ENCODE peak calls at places on chromosomes 11 and 22, in four cellular contexts. T, L, O and W are unnamed samples.

GRCh38 chr11:83284501-83285051 is 1.6 kb downstream of the CCDC90B start:
- DNase-seq in T (no peak), L (no peak), O (no peak), W (no peak)

GRCh38 chr11:67468056-67468455 is 995 bp downstream of the TMEM134 start:
- DNase-seq in T (no peak), L (peak), O (peak), W (no peak)

GRCh38 chr11:12263141-12263693 is 114.2 kb upstream of the PARVA start:
- DNase-seq in T (no peak), L (no peak), O (no peak), W (no peak)

GRCh38 chr11:110897035-110897434 is 184.8 kb upstream of the ARHGAP20 start:
- DNase-seq in T (no peak), L (no peak), O (no peak), W (no peak)

GRCh38 chr22:46662226-46662625 is 42.0 kb downstream of the GRAMD4 start:
- DNase-seq in T (no peak), L (no peak), O (no peak), W (no peak)

GRCh38 chr11:15127341-15127740 is 12.6 kb downstream of the INSC start:
- DNase-seq in T (no peak), L (no peak), O (no peak), W (no peak)

GRCh38 chr22:28948404-28948803 is 65.0 kb downstream of the ZNRF3 start:
- DNase-seq in T (no peak), L (no peak), O (no peak), W (no peak)

GRCh38 chr11:78731008-78731407 is 156.3 kb upstream of the NARS2 start:
- DNase-seq in T (no peak), L (no peak), O (no peak), W (no peak)

GRCh38 chr11:130383363-130384168 is 44.8 kb downstream of the ADAMTS8 start:
- DNase-seq in T (peak), L (no peak), O (no peak), W (no peak)

GRCh38 chr22:38205261-38206128 is 3.7 kb downstream of the MAFF start:
- DNase-seq in T (no peak), L (peak), O (no peak), W (no peak)

GRCh38 chr11:28713850-28714249 is 605.7 kb downstream of the METTL15 start:
- DNase-seq in T (no peak), L (no peak), O (no peak), W (no peak)

GRCh38 chr22:37930952-37931440 is 22.4 kb downstream of the C22orf23 start:
- DNase-seq in T (no peak), L (no peak), O (no peak), W (no peak)

GRCh38 chr11:66012946-66013761 is 1.3 kb downstream of the CST6 start:
- DNase-seq in T (no peak), L (no peak), O (no peak), W (no peak)

GRCh38 chr11:14308114-14308896 is 50.7 kb downstream of the RRAS2 start:
- DNase-seq in T (no peak), L (no peak), O (peak), W (no peak)

GRCh38 chr22:41411021-41411851 is 29.5 kb downstream of the TEF start:
- DNase-seq in T (no peak), L (no peak), O (no peak), W (no peak)

GRCh38 chr22:19994851-19995610 is 21.6 kb downstream of the ARVCF start:
- DNase-seq in T (no peak), L (no peak), O (no peak), W (no peak)

GRCh38 chr11:61140416-61140815 is 20.8 kb downstream of the VPS37C start:
- DNase-seq in T (no peak), L (no peak), O (no peak), W (no peak)

GRCh38 chr11:64340671-64341335 is 799 bp downstream of the CCDC88B start:
- DNase-seq in T (no peak), L (peak), O (peak), W (no peak)

GRCh38 chr22:46377566-46378498 is 42.3 kb downstream of the TRMU start:
- DNase-seq in T (no peak), L (peak), O (no peak), W (no peak)

GRCh38 chr11:69106124-69106811 is 49.5 kb upstream of the SMIM38 start:
- DNase-seq in T (no peak), L (peak), O (no peak), W (no peak)

GRCh38 chr22:18024276-18024939 is at the start of gene MICAL3:
- DNase-seq in T (no peak), L (no peak), O (peak), W (no peak)

GRCh38 chr11:112620621-112621394 is 340.4 kb upstream of the NCAM1 start:
- DNase-seq in T (no peak), L (no peak), O (no peak), W (no peak)

GRCh38 chr11:66261578-66261977 is 6.9 kb upstream of the RAB1B start:
- DNase-seq in T (no peak), L (no peak), O (no peak), W (no peak)

GRCh38 chr11:22554221-22554620 is 71.4 kb downstream of the FANCF start:
- DNase-seq in T (no peak), L (no peak), O (no peak), W (peak)

GRCh38 chr11:16611395-16612233 is 126.8 kb upstream of the C11orf58 start:
- DNase-seq in T (no peak), L (no peak), O (no peak), W (no peak)

GRCh38 chr22:19887251-19887985 is 32.7 kb upstream of the GNB1L start:
- DNase-seq in T (no peak), L (peak), O (no peak), W (no peak)

GRCh38 chr11:78202733-78203167 is 14.0 kb downstream of the USP35 start:
- DNase-seq in T (no peak), L (peak), O (peak), W (no peak)

GRCh38 chr11:1140642-1141490 is 16.9 kb upstream of the MUC5AC start:
- DNase-seq in T (no peak), L (no peak), O (no peak), W (no peak)

GRCh38 chr11:116412118-116412889 is 360.5 kb downstream of the BUD13 start:
- DNase-seq in T (no peak), L (no peak), O (no peak), W (no peak)

GRCh38 chr11:83064011-83064410 is 7.7 kb downstream of the RAB30 start:
- DNase-seq in T (no peak), L (no peak), O (no peak), W (no peak)

GRCh38 chr22:20186183-20186870 is 35.5 kb upstream of the CCDC188 start:
- DNase-seq in T (no peak), L (no peak), O (peak), W (no peak)

GRCh38 chr22:30575859-30576258 is 1.4 kb upstream of the GAL3ST1 start:
- DNase-seq in T (no peak), L (no peak), O (no peak), W (no peak)

GRCh38 chr22:30573594-30574094 is 821 bp downstream of the GAL3ST1 start:
- DNase-seq in T (no peak), L (no peak), O (no peak), W (no peak)

GRCh38 chr22:30574095-30574981 is at the start of gene GAL3ST1:
- DNase-seq in T (no peak), L (no peak), O (no peak), W (no peak)

GRCh38 chr22:30572840-30573593 is 1.4 kb downstream of the GAL3ST1 start:
- DNase-seq in T (no peak), L (no peak), O (no peak), W (no peak)

DNA sequence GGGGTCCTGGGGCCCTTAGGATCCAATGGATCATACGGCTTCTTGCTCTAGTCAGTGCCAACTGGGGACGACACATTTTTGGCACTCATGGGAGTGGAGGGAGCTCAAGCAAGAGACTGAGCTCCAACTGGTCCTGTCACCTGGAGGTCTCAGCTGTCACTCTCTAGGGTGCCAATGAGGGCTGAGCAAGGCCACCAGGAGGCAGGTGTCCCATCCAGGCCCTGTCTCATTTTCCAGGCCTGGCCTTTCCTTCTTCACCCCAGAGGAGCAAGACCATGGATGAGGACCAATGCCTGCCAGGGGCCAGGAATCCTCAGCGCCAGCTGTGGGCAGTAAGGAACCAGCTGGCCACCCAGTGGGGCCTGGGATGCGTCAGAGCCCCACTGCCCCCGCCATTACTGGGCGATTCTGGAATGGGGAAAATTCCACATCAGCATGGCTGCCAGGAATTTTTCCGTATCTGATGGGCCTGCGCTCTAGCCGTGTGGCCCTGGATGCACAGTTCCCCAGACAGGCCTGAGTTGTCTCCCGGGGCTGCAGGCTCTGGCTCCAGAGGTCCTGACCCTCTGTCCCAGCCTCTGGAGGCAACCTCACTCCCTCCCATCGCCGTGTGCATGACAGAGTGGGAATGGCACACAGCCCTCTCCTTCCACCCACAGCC is 676 bp upstream of the GAL3ST1 start:
- DNase-seq in T (no peak), L (no peak), O (no peak), W (no peak)
- TF ChIP-seq CTCF in T (peak), L (no peak), O (no peak), W (no peak)

GRCh38 chr22:25388415-25388814 is 169.0 kb downstream of the CRYBB2 start:
- DNase-seq in T (no peak), L (no peak), O (no peak), W (no peak)

GRCh38 chr22:25390297-25391240 is 171.1 kb downstream of the CRYBB2 start:
- DNase-seq in T (no peak), L (no peak), O (no peak), W (no peak)

GRCh38 chr22:25386538-25386884 is 167.1 kb downstream of the CRYBB2 start:
- DNase-seq in T (no peak), L (no peak), O (no peak), W (no peak)

GRCh38 chr22:25389541-25389919 is 170.1 kb downstream of the CRYBB2 start:
- DNase-seq in T (no peak), L (no peak), O (no peak), W (no peak)

GRCh38 chr22:25388866-25389540 is 169.6 kb downstream of the CRYBB2 start:
- DNase-seq in T (no peak), L (no peak), O (peak), W (no peak)
- H3K4me3 ChIP-seq in T (no peak), L (no peak), O (no peak), W (no peak)

GRCh38 chr11:107961480-107961879 is 33.2 kb downstream of the RAB39A start:
- DNase-seq in T (no peak), L (no peak), O (no peak), W (no peak)

GRCh38 chr11:107953506-107953905 is 25.3 kb downstream of the RAB39A start:
- DNase-seq in T (no peak), L (no peak), O (no peak), W (no peak)

GRCh38 chr11:107957109-107957588 is 28.9 kb downstream of the RAB39A start:
- DNase-seq in T (peak), L (no peak), O (no peak), W (no peak)

GRCh38 chr11:107951105-107951504 is 22.9 kb downstream of the RAB39A start:
- DNase-seq in T (no peak), L (no peak), O (no peak), W (no peak)

GRCh38 chr11:107956543-107956942 is 28.3 kb downstream of the RAB39A start:
- DNase-seq in T (no peak), L (no peak), O (no peak), W (no peak)
- TF ChIP-seq CTCF in T (no peak), L (no peak), O (no peak), W (no peak)

GRCh38 chr11:32434387-32435151 is 770 bp downstream of the WT1 start:
- DNase-seq in T (no peak), L (no peak), O (no peak), W (no peak)
- H3K4me3 ChIP-seq in T (no peak), L (peak), O (no peak), W (no peak)

DNA sequence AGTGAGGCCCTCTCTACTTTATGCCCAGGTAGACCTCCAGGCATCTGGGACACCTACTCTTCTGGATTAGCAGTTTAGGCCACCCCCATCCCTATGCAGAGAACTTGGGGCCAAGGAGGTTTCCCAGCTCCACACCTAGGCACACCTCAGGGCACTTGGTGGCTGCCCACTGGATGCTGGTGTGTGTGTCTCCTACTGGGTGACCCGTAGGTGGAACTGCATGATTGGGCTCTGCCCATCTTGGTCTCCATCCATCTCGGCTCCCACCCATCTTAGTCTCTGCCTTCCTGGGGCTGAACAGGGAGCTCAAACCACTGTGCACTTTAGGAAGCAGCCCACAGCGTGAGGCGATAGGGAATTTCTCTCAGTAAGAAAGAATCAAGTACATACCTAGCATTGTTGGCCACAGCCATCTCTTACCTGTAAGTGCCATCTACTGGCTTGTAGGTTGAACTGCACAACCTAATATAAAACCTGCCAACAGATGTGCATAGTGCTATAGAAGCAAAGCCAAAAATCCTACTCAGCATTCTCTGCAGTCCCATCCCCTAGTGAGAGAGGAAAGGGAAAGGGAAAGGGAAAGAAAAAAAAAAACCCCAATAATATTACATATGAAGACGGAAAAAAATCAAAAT is 61.6 kb upstream of the PTPN5 start:
- DNase-seq in T (no peak), L (no peak), O (peak), W (no peak)
- TF ChIP-seq CTCF in T (peak), L (peak), O (peak), W (peak)

GRCh38 chr22:48065852-48066251 is 1303.4 kb downstream of the TBC1D22A start:
- DNase-seq in T (no peak), L (no peak), O (no peak), W (no peak)
- H3K4me3 ChIP-seq in T (no peak), L (no peak), O (no peak), W (no peak)

GRCh38 chr11:87035976-87036583 is 1.7 kb upstream of the TMEM135 start:
- DNase-seq in T (no peak), L (no peak), O (peak), W (no peak)

GRCh38 chr11:87038235-87038960 is 664 bp downstream of the TMEM135 start:
- DNase-seq in T (no peak), L (no peak), O (peak), W (no peak)

GRCh38 chr11:87036756-87037449 is 831 bp upstream of the TMEM135 start:
- DNase-seq in T (no peak), L (no peak), O (peak), W (no peak)

GRCh38 chr11:87039371-87039770 is 1.6 kb downstream of the TMEM135 start:
- DNase-seq in T (no peak), L (no peak), O (no peak), W (no peak)

GRCh38 chr11:87037450-87038234 is at the start of gene TMEM135:
- DNase-seq in T (peak), L (peak), O (peak), W (peak)
- TF ChIP-seq CTCF in T (peak), L (peak), O (peak), W (peak)

GRCh38 chr11:2931771-2932738 is 2.8 kb upstream of the PHLDA2 start:
- DNase-seq in T (no peak), L (peak), O (no peak), W (no peak)
- H3K4me3 ChIP-seq in T (no peak), L (no peak), O (no peak), W (no peak)

GRCh38 chr22:45309422-45310227 is at the start of gene FAM118A:
- DNase-seq in T (peak), L (peak), O (peak), W (peak)
- TF ChIP-seq CTCF in T (peak), L (peak), O (no peak), W (no peak)